ENCODE peak calls at places on chromosomes 1 and 21, in nine cellular contexts. J, A, H, O, P, S, F, G and N are unnamed samples.

GRCh38 chr1:19344372-19344810 is 32.3 kb downstream of the SLC66A1 start:
- DNase-seq in S (no peak), F (peak), J (peak), H (no peak), A (no peak), G (no peak), P (peak), O (peak), N (peak)

GRCh38 chr1:208252126-208252853 is 8.1 kb upstream of the PLXNA2 start:
- DNase-seq in P (no peak), O (no peak), F (no peak), A (no peak), H (no peak), G (no peak), S (no peak), J (peak), N (no peak)

GRCh38 chr1:245788269-245788668 is 633.5 kb downstream of the KIF26B start:
- DNase-seq in G (peak), J (no peak), O (no peak), A (no peak), P (no peak), F (no peak), S (no peak), H (no peak), N (no peak)

GRCh38 chr1:213060836-213061235 is 9.8 kb downstream of the RPS6KC1 start:
- DNase-seq in G (no peak), H (no peak), O (no peak), J (no peak), S (no peak), P (no peak), F (no peak), A (no peak), N (no peak)

GRCh38 chr1:85157436-85157835 is 43.4 kb downstream of the SYDE2 start:
- DNase-seq in J (no peak), A (no peak), G (no peak), H (no peak), S (no peak), O (no peak), P (no peak), F (no peak), N (no peak)

GRCh38 chr1:150156868-150157603 is 7.3 kb downstream of the PLEKHO1 start:
- DNase-seq in P (no peak), H (peak), J (no peak), A (no peak), S (no peak), O (no peak), F (no peak), G (peak), N (no peak)

GRCh38 chr1:106717561-106717960 is 338.9 kb upstream of the PRMT6 start:
- DNase-seq in G (no peak), O (no peak), F (no peak), H (no peak), S (no peak), J (no peak), A (no peak), P (no peak), N (no peak)

GRCh38 chr21:21200103-21200938 is 202.1 kb downstream of the NCAM2 start:
- DNase-seq in H (no peak), F (no peak), O (no peak), A (peak), G (peak), P (no peak), S (no peak), J (no peak), N (peak)

GRCh38 chr1:82445827-82446226 is 645.1 kb downstream of the ADGRL2 start:
- DNase-seq in S (no peak), A (no peak), P (no peak), F (no peak), G (no peak), O (no peak), H (no peak), J (no peak), N (no peak)

GRCh38 chr1:114627107-114627506 is 42.7 kb downstream of the DENND2C start:
- DNase-seq in A (no peak), S (no peak), O (no peak), F (no peak), H (no peak), G (no peak), J (no peak), P (no peak), N (no peak)

GRCh38 chr1:6259491-6260362 is 1.2 kb downstream of the GPR153 start:
- DNase-seq in J (peak), O (peak), P (peak), F (peak), G (peak), A (peak), S (no peak), H (peak), N (peak)

GRCh38 chr1:59720716-59721115 is 94.0 kb upstream of the HOOK1 start:
- DNase-seq in F (no peak), A (no peak), G (no peak), O (no peak), S (no peak), P (no peak), J (no peak), H (no peak), N (no peak)

GRCh38 chr21:15064576-15065380 is at the start of gene NRIP1:
- DNase-seq in F (peak), H (peak), G (peak), A (peak), P (peak), O (peak), J (peak), S (no peak), N (peak)

GRCh38 chr1:182299728-182300581 is 91.6 kb downstream of the GLUL start:
- DNase-seq in P (peak), A (peak), J (peak), F (no peak), H (peak), S (no peak), G (peak), O (peak), N (peak)

GRCh38 chr1:108691128-108691885 is 803 bp upstream of the PRPF38B start:
- DNase-seq in G (peak), S (no peak), O (no peak), F (peak), P (no peak), H (no peak), A (no peak), J (peak), N (peak)

GRCh38 chr1:26500488-26501175 is 28.4 kb downstream of the HMGN2 start:
- DNase-seq in G (peak), A (peak), F (peak), J (peak), H (peak), S (peak), O (peak), P (peak), N (peak)
- TF ChIP-seq CTCF in G (no peak), A (no peak), F (no peak), J (peak), H (no peak), S (no peak), O (no peak), P (peak), N (no peak)

GRCh38 chr1:111475706-111476105 is 1.9 kb downstream of the C1orf162 start:
- DNase-seq in O (no peak), H (no peak), F (no peak), A (no peak), P (no peak), G (no peak), J (no peak), S (peak), N (no peak)
- H3K27ac ChIP-seq in O (peak), H (no peak), F (no peak), A (peak), P (no peak), G (no peak), J (no peak), S (peak), N (no peak)

GRCh38 chr1:169133801-169134558 is 27.5 kb downstream of the ATP1B1 start:
- DNase-seq in A (no peak), G (no peak), H (no peak), S (no peak), O (no peak), P (no peak), F (no peak), J (no peak), N (no peak)
- TF ChIP-seq CTCF in A (peak), G (no peak), H (no peak), S (no peak), O (no peak), P (peak), F (peak), J (peak), N (peak)

DNA sequence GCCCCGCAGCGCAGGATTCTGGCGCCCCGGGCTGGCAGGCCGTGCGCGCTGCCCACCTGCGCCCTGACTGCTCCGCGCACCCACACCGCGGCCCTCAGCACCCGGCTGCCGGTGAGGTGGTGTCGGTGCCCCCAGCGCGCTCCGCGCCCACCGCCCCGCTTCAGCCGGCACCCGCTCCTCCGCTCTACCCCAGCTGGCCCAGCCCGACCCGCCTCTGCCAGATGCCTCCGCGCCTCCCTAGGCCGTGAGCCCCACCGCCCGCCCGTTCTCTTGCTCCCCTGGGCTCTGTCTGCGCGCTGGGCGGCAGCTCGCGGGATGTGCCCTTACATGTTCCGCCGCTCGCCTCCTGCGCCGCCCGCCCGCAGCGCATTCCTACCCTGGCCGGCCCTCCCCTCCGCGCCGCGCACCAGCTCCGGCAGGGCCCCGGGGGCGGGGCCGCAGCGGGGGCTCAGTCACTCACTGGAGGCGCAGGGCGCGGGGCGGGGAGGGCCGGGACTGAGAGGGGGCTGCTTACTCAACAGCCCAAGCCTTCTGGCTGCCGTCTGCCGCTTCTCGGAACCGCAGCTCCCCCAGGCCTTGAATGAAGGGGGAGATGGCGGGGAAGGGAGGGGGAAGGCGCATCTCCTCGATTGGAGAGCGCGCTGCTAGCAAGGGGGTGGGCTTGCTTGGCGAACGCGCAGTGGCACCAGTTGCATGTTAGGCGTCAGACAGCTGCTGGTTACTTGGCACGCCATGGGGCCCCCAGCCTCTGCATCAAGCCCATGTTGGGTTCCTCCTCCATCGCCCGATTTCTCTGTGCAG is at the start of gene PHLDA3:
- DNase-seq in G (peak), H (peak), J (peak), F (peak), A (peak), O (peak), S (no peak), P (peak), N (peak)
- H3K27ac ChIP-seq in G (peak), H (peak), J (no peak), F (peak), A (peak), O (peak), S (peak), P (peak), N (peak)

DNA sequence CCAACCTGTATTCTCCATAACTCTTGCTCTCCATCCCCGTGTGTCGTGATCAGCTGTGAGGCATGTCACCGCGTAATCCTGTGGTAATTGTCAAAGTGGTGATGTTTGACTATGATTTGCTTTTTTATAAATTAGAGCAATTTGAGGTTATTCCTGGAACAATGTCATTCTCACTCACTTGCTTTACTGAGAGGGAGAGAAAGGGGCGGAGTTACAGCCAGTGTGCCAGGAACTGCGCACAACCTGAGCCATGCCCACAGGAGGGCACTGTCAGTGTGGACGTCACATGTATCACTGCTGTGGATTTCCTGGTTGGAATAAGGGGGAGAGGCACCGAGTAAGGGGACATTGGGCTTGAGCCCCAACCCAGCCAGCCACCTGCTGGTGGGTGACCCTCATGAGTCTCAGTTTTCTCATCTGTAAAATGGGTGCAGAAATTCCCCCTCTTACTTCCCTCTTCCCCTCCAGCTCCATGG is 6.9 kb downstream of the ADGRB2 start:
- DNase-seq in H (no peak), O (no peak), A (no peak), F (no peak), S (no peak), J (no peak), G (no peak), P (no peak), N (no peak)
- TF ChIP-seq CTCF in H (no peak), O (peak), A (no peak), F (no peak), S (no peak), J (no peak), G (no peak), P (peak), N (no peak)

DNA sequence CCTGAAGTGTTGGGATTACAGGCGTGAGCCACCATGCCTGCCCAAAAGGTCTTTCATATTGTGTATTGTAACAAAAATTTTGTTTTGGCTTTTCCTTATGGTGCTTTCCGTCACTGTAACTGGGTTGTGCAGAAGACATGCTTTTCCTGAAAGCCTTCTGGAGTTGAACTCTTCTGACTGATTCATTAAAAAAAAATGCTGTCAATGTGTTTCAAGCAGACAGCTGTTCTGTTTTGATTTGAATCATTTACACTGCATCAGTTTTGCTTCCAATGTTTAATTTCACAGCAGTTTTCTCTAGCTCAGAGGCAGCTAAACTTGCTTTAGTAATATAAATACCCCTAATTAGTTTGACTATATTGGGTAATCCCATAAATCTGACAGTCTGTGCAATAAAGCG is 7.8 kb downstream of the UTP11 start:
- DNase-seq in H (no peak), O (no peak), A (no peak), J (no peak), P (no peak), F (no peak), G (no peak), S (no peak), N (no peak)
- H3K27ac ChIP-seq in H (no peak), O (no peak), A (no peak), J (no peak), P (no peak), F (no peak), G (no peak), S (no peak), N (no peak)

GRCh38 chr1:93847811-93848288 is 31.2 kb downstream of the DNTTIP2 start:
- DNase-seq in J (peak), F (peak), H (peak), O (peak), S (no peak), G (peak), P (peak), A (peak), N (peak)

GRCh38 chr1:93848352-93848883 is 30.6 kb downstream of the DNTTIP2 start:
- DNase-seq in G (no peak), J (no peak), H (no peak), O (no peak), S (no peak), P (no peak), A (no peak), F (no peak), N (no peak)

GRCh38 chr1:93845554-93846150 is 33.4 kb downstream of the DNTTIP2 start:
- DNase-seq in F (no peak), H (no peak), P (no peak), G (peak), A (no peak), J (peak), O (no peak), S (no peak), N (peak)

GRCh38 chr1:93846151-93846928 is 32.7 kb downstream of the DNTTIP2 start:
- DNase-seq in S (no peak), O (peak), P (peak), G (peak), H (peak), A (peak), J (peak), F (peak), N (peak)

GRCh38 chr1:93846929-93847810 is 31.8 kb downstream of the DNTTIP2 start:
- DNase-seq in O (peak), A (peak), P (peak), F (peak), G (peak), S (peak), J (peak), H (peak), N (peak)
- TF ChIP-seq CTCF in O (no peak), A (no peak), P (peak), F (peak), G (no peak), S (peak), J (peak), H (no peak), N (no peak)

DNA sequence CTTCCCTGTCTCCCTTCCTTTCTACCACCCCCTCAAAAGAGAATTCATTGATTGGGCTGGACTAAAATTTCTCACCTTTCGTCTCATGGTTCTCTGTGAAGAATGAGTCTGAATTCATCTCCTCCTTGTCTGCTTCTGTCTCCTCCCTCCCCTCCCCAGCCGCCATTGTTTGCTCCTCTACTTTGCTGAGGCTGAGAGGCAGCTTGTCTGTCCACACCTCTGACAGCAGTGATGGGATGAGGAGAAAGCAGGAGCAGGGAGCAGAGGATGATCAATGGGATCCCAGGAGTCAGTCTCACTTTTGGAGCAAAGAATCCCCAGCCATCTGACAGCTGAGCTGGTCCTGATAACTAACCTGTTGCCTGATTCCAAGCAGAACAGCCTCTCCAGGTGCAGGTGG is 2.5 kb downstream of the ILDR2 start:
- DNase-seq in H (no peak), F (no peak), J (peak), P (no peak), O (no peak), A (no peak), G (no peak), S (no peak), N (no peak)
- H3K27ac ChIP-seq in H (no peak), F (no peak), J (no peak), P (peak), O (no peak), A (no peak), G (no peak), S (no peak), N (no peak)

GRCh38 chr21:31479222-31479621 is 135.2 kb upstream of the TIAM1 start:
- DNase-seq in J (no peak), S (no peak), G (no peak), A (no peak), F (no peak), H (no peak), O (no peak), P (no peak), N (no peak)

GRCh38 chr21:31479714-31480113 is 135.7 kb upstream of the TIAM1 start:
- DNase-seq in J (peak), G (no peak), O (no peak), A (no peak), F (no peak), S (no peak), H (no peak), P (no peak), N (no peak)

GRCh38 chr21:31473685-31474345 is 129.8 kb upstream of the TIAM1 start:
- DNase-seq in S (no peak), G (no peak), O (no peak), H (no peak), A (no peak), J (no peak), F (no peak), P (no peak), N (no peak)

GRCh38 chr21:31475223-31475622 is 131.2 kb upstream of the TIAM1 start:
- DNase-seq in J (no peak), F (no peak), O (no peak), P (no peak), H (no peak), A (no peak), S (no peak), G (no peak), N (no peak)

DNA sequence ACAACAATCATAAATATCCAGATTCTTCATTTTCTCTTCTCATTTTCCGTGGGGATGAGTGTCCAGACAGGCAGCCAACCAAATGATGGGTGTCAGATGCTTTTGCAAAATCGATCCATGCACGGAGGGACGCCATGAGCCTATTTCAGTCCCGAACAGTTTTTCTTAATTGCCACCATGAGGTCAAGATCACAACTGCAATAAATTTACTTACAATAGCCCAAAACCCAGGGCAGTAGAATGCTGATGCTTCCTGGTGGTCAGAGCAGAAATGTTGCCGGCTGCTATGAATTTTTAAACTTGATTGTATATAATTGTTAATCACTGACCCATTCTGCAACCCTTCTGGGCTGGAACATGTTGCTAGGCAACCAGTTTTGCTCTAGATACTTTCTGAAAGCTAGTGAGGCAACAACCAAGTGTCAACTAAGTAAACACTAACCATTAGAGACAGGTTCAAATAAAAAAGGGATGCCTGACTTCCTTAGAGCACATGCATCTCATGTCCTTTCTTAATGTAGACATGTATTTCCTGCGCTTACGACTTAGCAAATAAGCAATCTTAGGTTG is 132.6 kb upstream of the TIAM1 start:
- DNase-seq in J (no peak), O (no peak), H (no peak), A (no peak), F (no peak), S (no peak), G (peak), P (no peak), N (no peak)
- TF ChIP-seq CTCF in J (no peak), O (no peak), H (no peak), A (no peak), F (no peak), S (no peak), G (no peak), P (no peak), N (no peak)